ENCODE peak calls at places on chromosomes 12 and 14, in ten cellular contexts. Y, N, Q, G, O, F, T, M, P and C are unnamed samples. For H3K4me1, the result is how much of the 10 kb centered on the place peaks cover.

GRCh38 chr14:81710232-81710845 is 176.7 kb upstream of the SEL1L start:
- DNase-seq in T (peak), G (peak), P (no peak), N (no peak), Q (no peak), O (no peak), F (peak), Y (no peak), M (no peak), C (peak)

GRCh38 chr12:93824514-93825500 is 147.6 kb downstream of the CRADD start:
- DNase-seq in Y (no peak), N (no peak), M (no peak), Q (peak), F (peak), O (no peak), P (no peak), T (no peak), G (no peak), C (no peak)

GRCh38 chr12:10853746-10854145 is 4.5 kb upstream of the PRR4 start:
- DNase-seq in F (no peak), O (no peak), N (no peak), T (no peak), G (no peak), M (no peak), Y (peak), P (peak), Q (no peak), C (no peak)

GRCh38 chr14:38867561-38868150 is 235.4 kb downstream of the SEC23A start:
- DNase-seq in O (peak), F (peak), N (peak), Y (no peak), G (peak), P (peak), M (peak), Q (peak), T (peak), C (peak)

GRCh38 chr12:66964629-66965028 is 285.8 kb upstream of the GRIP1 start:
- DNase-seq in Q (peak), Y (no peak), N (no peak), O (no peak), M (no peak), G (no peak), T (no peak), F (no peak), P (no peak), C (peak)

GRCh38 chr14:49306152-49306751 is 279.9 kb downstream of the RPS29 start:
- DNase-seq in T (peak), M (no peak), Y (no peak), F (peak), O (no peak), P (no peak), Q (peak), N (no peak), G (peak), C (peak)

GRCh38 chr14:89890589-89890988 is 63.9 kb downstream of the EFCAB11 start:
- DNase-seq in G (no peak), T (no peak), O (no peak), F (no peak), N (no peak), Y (no peak), Q (no peak), M (no peak), P (no peak), C (no peak)

GRCh38 chr14:95482967-95483842 is 33.2 kb downstream of the SYNE3 start:
- DNase-seq in T (no peak), M (peak), F (peak), G (peak), O (no peak), Q (peak), N (peak), P (peak), Y (peak), C (no peak)

GRCh38 chr12:53427905-53428594 is 4.4 kb downstream of the AMHR2 start:
- DNase-seq in T (no peak), Q (peak), G (peak), Y (no peak), N (no peak), O (no peak), P (no peak), F (peak), M (no peak), C (peak)

GRCh38 chr12:49674318-49674985 is 32.8 kb downstream of the FMNL3 start:
- DNase-seq in Q (peak), G (peak), M (no peak), F (peak), Y (no peak), P (peak), N (no peak), T (no peak), O (no peak), C (no peak)

GRCh38 chr14:105474478-105475268 is at the start of gene CRIP2:
- DNase-seq in M (no peak), T (peak), G (peak), Q (no peak), O (no peak), Y (no peak), N (no peak), P (peak), F (peak), C (no peak)

GRCh38 chr12:73321319-73321718 is 1049.1 kb downstream of the TRHDE start:
- DNase-seq in N (no peak), M (no peak), G (no peak), Q (no peak), F (no peak), T (no peak), Y (no peak), P (no peak), O (peak), C (no peak)

GRCh38 chr12:25553083-25553482 is at the start of gene LMNTD1:
- DNase-seq in G (peak), Y (no peak), P (no peak), Q (peak), F (peak), N (no peak), M (no peak), T (no peak), O (no peak), C (peak)

GRCh38 chr14:83300454-83301064 is 1766.9 kb upstream of the SEL1L start:
- DNase-seq in Y (no peak), O (no peak), N (no peak), P (no peak), Q (peak), F (peak), G (peak), M (no peak), T (peak), C (peak)

GRCh38 chr14:104665663-104666522 is 23.5 kb upstream of the INF2 start:
- DNase-seq in T (no peak), Y (no peak), G (no peak), Q (no peak), N (peak), M (no peak), F (no peak), P (no peak), O (peak), C (no peak)

GRCh38 chr12:88391556-88391955 is 188.7 kb downstream of the KITLG start:
- DNase-seq in M (no peak), P (no peak), Y (no peak), N (no peak), G (peak), Q (peak), T (peak), F (peak), O (no peak), C (no peak)

GRCh38 chr14:23376477-23377200 is at the start of gene CMTM5:
- DNase-seq in G (peak), Y (peak), P (peak), T (peak), Q (no peak), F (no peak), N (no peak), O (no peak), M (no peak), C (no peak)

GRCh38 chr12:99544457-99544856 is 103.1 kb upstream of the GARIN6 start:
- DNase-seq in Y (no peak), O (no peak), P (no peak), Q (no peak), M (no peak), F (no peak), G (no peak), N (no peak), T (no peak), C (no peak)

GRCh38 chr14:77275041-77275854 is 4.2 kb upstream of the NGB start:
- DNase-seq in P (no peak), G (no peak), F (no peak), T (no peak), Y (no peak), M (no peak), Q (no peak), N (no peak), O (peak), C (no peak)

GRCh38 chr12:52182898-52183543 is 8.8 kb downstream of the KRT80 start:
- DNase-seq in P (no peak), Q (no peak), N (no peak), T (no peak), G (no peak), F (peak), O (no peak), M (no peak), Y (peak), C (peak)

GRCh38 chr12:52184813-52185212 is 7.0 kb downstream of the KRT80 start:
- DNase-seq in G (no peak), M (no peak), O (no peak), T (no peak), Q (no peak), F (peak), P (no peak), Y (no peak), N (no peak), C (no peak)

GRCh38 chr12:52182456-52182855 is 9.4 kb downstream of the KRT80 start:
- DNase-seq in N (no peak), F (peak), P (no peak), Q (no peak), G (no peak), T (no peak), O (peak), M (no peak), Y (no peak), C (no peak)

GRCh38 chr12:52183971-52184370 is 7.8 kb downstream of the KRT80 start:
- DNase-seq in N (no peak), T (no peak), O (peak), G (no peak), P (no peak), Q (no peak), F (no peak), M (no peak), Y (peak), C (no peak)

DNA sequence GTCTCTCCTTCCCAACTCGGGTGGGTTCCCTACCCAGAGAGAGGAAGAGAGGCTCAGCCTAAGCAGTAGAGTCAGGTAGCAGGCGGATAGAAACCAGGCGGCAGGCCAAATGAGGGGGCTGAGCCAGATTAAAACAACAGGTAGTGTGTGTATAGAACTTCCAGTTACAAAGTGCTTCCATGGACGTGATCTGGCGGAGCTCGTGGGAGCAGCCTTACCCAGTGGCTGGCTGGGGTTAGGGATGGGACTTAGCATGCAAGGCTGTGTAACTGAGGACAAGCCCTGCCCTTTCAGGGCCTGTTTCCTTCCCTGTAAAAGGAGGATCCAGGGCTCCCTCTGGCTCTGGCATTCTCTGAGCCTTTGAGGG is 8.3 kb downstream of the KRT80 start:
- DNase-seq in P (no peak), O (peak), M (no peak), F (peak), Y (no peak), Q (no peak), T (no peak), N (no peak), G (no peak), C (no peak)
- H3K4me1 ChIP-seq in P (under half), O (under half), M (under half), F (half or more), Y (under half), Q (half or more), T (under half), N (under half), G (under half), C (under half)

DNA sequence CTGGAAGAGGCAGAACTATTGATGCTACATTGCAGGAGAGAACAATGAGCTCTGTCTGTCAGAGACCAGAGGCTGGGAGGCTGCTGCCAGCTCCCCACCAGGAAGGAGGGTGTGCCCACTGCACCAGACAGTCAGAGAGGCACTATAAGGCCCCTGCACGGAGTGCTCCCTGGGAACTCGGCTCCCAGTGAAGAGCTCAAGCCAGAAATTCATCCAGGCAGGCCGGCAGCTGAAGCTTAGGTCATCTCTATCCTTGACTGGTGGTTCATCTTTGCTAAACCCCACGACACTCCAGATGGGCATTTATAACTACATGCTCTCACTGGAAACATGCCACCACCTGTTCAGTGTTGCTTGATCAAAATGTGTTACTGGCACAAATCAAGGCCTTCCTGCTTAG is 65.1 kb upstream of the GPATCH2L start:
- DNase-seq in M (peak), G (no peak), Q (no peak), N (no peak), F (no peak), T (no peak), Y (no peak), P (no peak), O (no peak), C (peak)
- H3K4me1 ChIP-seq in M (half or more), G (under half), Q (under half), N (under half), F (under half), T (under half), Y (under half), P (under half), O (under half), C (under half)

GRCh38 chr14:63543826-63544320 is 696 bp upstream of the PPP2R5E start:
- DNase-seq in P (no peak), Q (no peak), F (no peak), G (peak), O (no peak), Y (no peak), M (no peak), T (peak), N (no peak), C (no peak)
- H3K4me1 ChIP-seq in P (under half), Q (under half), F (under half), G (under half), O (under half), Y (under half), M (under half), T (under half), N (under half), C (under half)

GRCh38 chr12:57151741-57152407 is 4.5 kb upstream of the LRP1-AS start:
- DNase-seq in M (peak), P (peak), G (peak), O (peak), F (peak), N (no peak), T (no peak), Y (no peak), Q (peak), C (no peak)
- H3K4me1 ChIP-seq in M (under half), P (under half), G (under half), O (under half), F (half or more), N (half or more), T (under half), Y (under half), Q (under half), C (under half)

DNA sequence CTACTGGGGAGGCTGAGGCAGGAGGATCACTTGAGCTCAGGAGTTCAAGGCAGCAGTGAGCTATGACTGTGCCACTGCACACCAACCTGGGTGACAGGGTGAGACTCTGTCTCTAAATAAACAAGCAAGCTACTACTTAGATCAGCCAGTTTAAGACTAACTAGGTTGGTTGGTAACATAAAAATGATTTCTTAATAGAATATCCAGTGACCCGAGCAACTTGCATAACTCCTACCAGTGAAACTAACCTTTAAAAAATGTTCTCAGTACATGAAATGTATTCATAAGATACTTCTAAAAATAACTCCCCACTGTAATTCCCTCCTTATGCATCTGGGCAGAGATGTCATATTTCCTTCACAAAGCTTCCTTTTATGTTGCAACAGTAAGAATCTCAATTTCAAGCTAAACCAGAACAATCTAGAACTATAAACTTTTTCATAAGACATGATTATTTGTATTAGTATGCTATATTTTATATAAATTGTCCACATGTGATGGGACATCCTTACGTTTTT is 15.8 kb downstream of the TAOK3 start:
- DNase-seq in N (no peak), M (no peak), Q (peak), Y (no peak), O (no peak), G (peak), F (peak), T (peak), P (no peak), C (peak)
- H3K4me1 ChIP-seq in N (under half), M (under half), Q (under half), Y (under half), O (under half), G (under half), F (under half), T (under half), P (under half), C (under half)

GRCh38 chr14:32469388-32470160 is 140.5 kb downstream of the AKAP6 start:
- DNase-seq in N (no peak), G (peak), M (no peak), Q (peak), P (no peak), Y (no peak), T (peak), F (peak), O (no peak), C (peak)

GRCh38 chr14:32472512-32473472 is 143.7 kb downstream of the AKAP6 start:
- DNase-seq in Y (no peak), G (peak), N (no peak), O (no peak), Q (peak), T (peak), F (peak), P (peak), M (no peak), C (peak)

GRCh38 chr14:32472081-32472480 is 143.0 kb downstream of the AKAP6 start:
- DNase-seq in G (no peak), N (no peak), T (no peak), O (no peak), Y (no peak), Q (no peak), P (no peak), M (no peak), F (no peak), C (no peak)

GRCh38 chr14:32470161-32470705 is 141.1 kb downstream of the AKAP6 start:
- DNase-seq in F (peak), M (no peak), Y (no peak), N (no peak), O (no peak), P (no peak), T (no peak), G (no peak), Q (no peak), C (peak)

GRCh38 chr14:32471183-32471582 is 142.1 kb downstream of the AKAP6 start:
- DNase-seq in Q (no peak), M (no peak), Y (no peak), T (no peak), P (no peak), G (no peak), O (no peak), F (no peak), N (no peak), C (no peak)
- H3K4me1 ChIP-seq in Q (under half), M (half or more), Y (under half), T (under half), P (under half), G (under half), O (under half), F (under half), N (under half), C (half or more)

GRCh38 chr14:73243748-73244147 is 6.4 kb downstream of the PAPLN start:
- DNase-seq in G (no peak), Q (no peak), P (no peak), T (no peak), F (no peak), O (no peak), N (no peak), M (peak), Y (no peak), C (no peak)

GRCh38 chr14:73241481-73242165 is 4.3 kb downstream of the PAPLN start:
- DNase-seq in Q (no peak), P (no peak), G (no peak), M (no peak), Y (no peak), T (no peak), N (no peak), F (no peak), O (no peak), C (peak)

GRCh38 chr14:73242274-73242960 is 5.1 kb downstream of the PAPLN start:
- DNase-seq in Y (no peak), M (peak), Q (no peak), F (no peak), O (no peak), P (no peak), N (no peak), G (peak), T (no peak), C (no peak)

GRCh38 chr14:73244541-73244940 is 7.2 kb downstream of the PAPLN start:
- DNase-seq in O (peak), M (peak), F (no peak), N (no peak), Q (no peak), Y (no peak), T (no peak), G (no peak), P (no peak), C (no peak)

DNA sequence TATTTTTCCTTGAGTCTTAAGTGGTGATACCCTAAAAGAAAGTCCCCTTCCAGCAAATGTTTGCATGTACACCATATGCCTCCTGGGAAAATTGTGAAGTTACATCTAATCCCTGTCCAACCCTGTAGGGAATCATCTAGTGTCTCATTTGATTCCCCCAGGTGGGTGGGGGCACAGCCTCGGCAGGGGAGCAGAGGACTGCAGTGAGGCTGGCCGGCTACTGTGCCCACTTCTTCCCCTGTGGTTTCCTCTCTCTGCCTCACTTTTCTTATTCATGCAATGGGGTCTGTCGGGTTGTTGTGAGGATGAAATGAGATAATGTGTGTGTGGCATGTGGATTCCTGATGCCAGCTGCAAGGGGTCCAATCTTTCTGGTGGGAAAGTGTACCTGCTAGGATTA is 6.0 kb downstream of the PAPLN start:
- DNase-seq in P (no peak), N (no peak), F (no peak), O (no peak), Y (no peak), G (no peak), T (no peak), M (peak), Q (no peak), C (no peak)
- H3K4me1 ChIP-seq in P (under half), N (half or more), F (under half), O (under half), Y (under half), G (under half), T (under half), M (under half), Q (under half), C (under half)